ENCODE peak calls at places on chromosomes 11 and 22, in six cellular contexts. Y is AG04450, K is right lobe of liver, P is A549, O is activated B cell treated with CpG ODN at 0.5 μM for 24 hours, H is mesothelial cell of epicardium. V is an unnamed sample.
A peak's percentile ranks its signal among the peaks of the same experiment; 100 is the strongest.

GRCh38 chr11:10204021-10204420 is 90.0 kb downstream of the SBF2 start:
- DNase-seq in Y (no peak), K (no peak), P (no peak), O (no peak), H (no peak), V (no peak)

GRCh38 chr11:126257144-126257543 is 11.6 kb downstream of the SRPRA start:
- DNase-seq in Y (no peak), K (no peak), P (no peak), O (no peak), H (no peak), V (no peak)

GRCh38 chr11:12164061-12165014 is 53.9 kb downstream of the MICAL2 start:
- DNase-seq in Y (no peak), K (no peak), P (peak; percentile 46), O (no peak), H (no peak), V (no peak)

GRCh38 chr11:61378713-61379313 is 13.6 kb upstream of the TMEM216 start:
- DNase-seq in Y (peak; percentile 88), K (no peak), P (peak; percentile 74), O (no peak), H (no peak), V (no peak)

GRCh38 chr11:59756845-59757244 is 1.7 kb downstream of the STX3 start:
- DNase-seq in Y (no peak), K (peak; percentile 51), P (peak; percentile 25), O (no peak), H (no peak), V (no peak)

GRCh38 chr11:127632971-127633680 is 632.6 kb upstream of the KIRREL3 start:
- DNase-seq in Y (no peak), K (no peak), P (no peak), O (no peak), H (no peak), V (no peak)

GRCh38 chr11:133934599-133935550 is 21.9 kb downstream of the IGSF9B start:
- DNase-seq in Y (no peak), K (no peak), P (peak; percentile 43), O (no peak), H (no peak), V (no peak)

GRCh38 chr11:73225001-73225686 is 7.1 kb downstream of the P2RY2 start:
- DNase-seq in Y (no peak), K (no peak), P (no peak), O (no peak), H (no peak), V (no peak)

GRCh38 chr22:42173183-42173926 is 42.7 kb upstream of the CYP2D6 start:
- DNase-seq in Y (no peak), K (no peak), P (no peak), O (no peak), H (no peak), V (no peak)

GRCh38 chr11:101914349-101914736 is 467 bp upstream of the CEP126 start:
- DNase-seq in Y (peak; percentile 10), K (no peak), P (no peak), O (no peak), H (no peak), V (no peak)

GRCh38 chr11:22920939-22921565 is 60.8 kb upstream of the CCDC179 start:
- DNase-seq in Y (peak; percentile 46), K (no peak), P (peak; percentile 55), O (no peak), H (no peak), V (no peak)

GRCh38 chr22:24008381-24009226 is 2.5 kb upstream of the CABIN1 start:
- DNase-seq in Y (no peak), K (no peak), P (no peak), O (no peak), H (no peak), V (no peak)

GRCh38 chr11:7555067-7555699 is 41.4 kb downstream of the PPFIBP2 start:
- DNase-seq in Y (no peak), K (peak; percentile 70), P (no peak), O (no peak), H (no peak), V (no peak)

GRCh38 chr11:70095541-70096252 is 17.6 kb downstream of the ANO1 start:
- DNase-seq in Y (no peak), K (no peak), P (no peak), O (no peak), H (no peak), V (no peak)

GRCh38 chr11:129840236-129840635 is 24.6 kb downstream of the TMEM45B start:
- DNase-seq in Y (no peak), K (no peak), P (no peak), O (no peak), H (no peak), V (no peak)

GRCh38 chr11:121082670-121083069 is 18.4 kb upstream of the TECTA start:
- DNase-seq in Y (no peak), K (no peak), P (no peak), O (no peak), H (no peak), V (no peak)

GRCh38 chr11:114280696-114281095 is 15.5 kb upstream of the NNMT start:
- DNase-seq in Y (peak; percentile 65), K (peak; percentile 83), P (peak; percentile 89), O (no peak), H (peak; percentile 38), V (no peak)

GRCh38 chr11:67016550-67016949 is 6.4 kb upstream of the SYT12 start:
- DNase-seq in Y (no peak), K (no peak), P (no peak), O (no peak), H (no peak), V (no peak)

GRCh38 chr22:35206889-35207288 is 50.4 kb upstream of the HMGXB4 start:
- DNase-seq in Y (no peak), K (no peak), P (no peak), O (no peak), H (no peak), V (no peak)

GRCh38 chr11:10459029-10459970 is 4.2 kb downstream of the AMPD3 start:
- DNase-seq in Y (no peak), K (no peak), P (no peak), O (peak; percentile 54), H (no peak), V (peak; percentile 27)

GRCh38 chr22:42228480-42228879 is 42.0 kb downstream of the TCF20 start:
- DNase-seq in Y (no peak), K (no peak), P (no peak), O (no peak), H (no peak), V (no peak)

GRCh38 chr11:78323356-78323755 is 94.3 kb downstream of the GAB2 start:
- DNase-seq in Y (no peak), K (no peak), P (no peak), O (no peak), H (no peak), V (no peak)

GRCh38 chr11:29449280-29450074 is 567.4 kb downstream of the KCNA4 start:
- DNase-seq in Y (no peak), K (no peak), P (no peak), O (no peak), H (no peak), V (no peak)

GRCh38 chr11:79414644-79415317 is 26.0 kb downstream of the TENM4 start:
- DNase-seq in Y (peak; percentile 59), K (no peak), P (no peak), O (no peak), H (no peak), V (no peak)

GRCh38 chr11:23573430-23573829 is 713.2 kb upstream of the CCDC179 start:
- DNase-seq in Y (no peak), K (no peak), P (no peak), O (no peak), H (no peak), V (no peak)

GRCh38 chr22:23243859-23244689 is 63.8 kb downstream of the BCR start:
- DNase-seq in Y (no peak), K (no peak), P (no peak), O (no peak), H (no peak), V (no peak)

GRCh38 chr11:83122050-83122449 is 34.9 kb upstream of the PCF11 start:
- DNase-seq in Y (no peak), K (no peak), P (no peak), O (no peak), H (no peak), V (no peak)

DNA sequence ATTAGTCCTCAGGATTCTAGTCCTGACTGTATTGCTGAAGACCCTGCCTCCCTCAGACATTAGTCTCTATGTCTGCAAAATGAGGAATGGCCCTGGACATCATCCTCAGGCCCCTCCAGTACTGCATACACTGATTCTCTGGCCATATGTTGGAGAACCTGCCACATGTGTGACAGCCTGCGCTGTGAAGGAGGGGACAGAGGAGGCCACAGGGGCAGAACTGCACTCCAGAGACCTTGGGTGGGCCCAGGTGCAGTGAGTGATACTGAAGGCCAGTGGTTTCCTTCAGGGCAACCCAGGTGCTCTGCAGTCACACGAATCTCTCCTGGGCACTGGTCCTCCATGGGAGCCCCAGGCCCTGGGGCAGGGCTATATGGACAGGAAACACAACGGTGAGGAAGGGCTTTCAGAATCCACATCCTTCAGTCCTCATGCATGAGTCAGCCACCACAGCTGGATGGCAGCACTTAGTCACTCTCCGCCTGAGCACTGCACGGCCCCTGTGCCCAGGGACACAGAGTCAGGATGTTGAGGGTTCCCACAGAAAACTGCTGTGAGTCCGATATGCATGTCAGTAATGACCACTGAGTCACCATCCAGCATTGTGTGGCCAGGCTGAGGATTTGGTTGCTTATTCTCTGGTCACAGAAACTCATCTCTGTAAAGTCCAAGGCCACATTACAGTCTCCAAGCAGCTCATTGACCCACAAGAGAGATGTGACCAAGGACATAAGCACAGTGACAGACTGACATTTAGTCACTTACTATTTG is 39.7 kb downstream of the ME3 start:
- DNase-seq in Y (peak; percentile 84), K (no peak), P (peak; percentile 82), O (no peak), H (no peak), V (no peak)
- TF ChIP-seq CTCF in Y (peak; percentile 21), K (no peak), P (peak; percentile 53), O (no peak), H (no peak), V (no peak)

DNA sequence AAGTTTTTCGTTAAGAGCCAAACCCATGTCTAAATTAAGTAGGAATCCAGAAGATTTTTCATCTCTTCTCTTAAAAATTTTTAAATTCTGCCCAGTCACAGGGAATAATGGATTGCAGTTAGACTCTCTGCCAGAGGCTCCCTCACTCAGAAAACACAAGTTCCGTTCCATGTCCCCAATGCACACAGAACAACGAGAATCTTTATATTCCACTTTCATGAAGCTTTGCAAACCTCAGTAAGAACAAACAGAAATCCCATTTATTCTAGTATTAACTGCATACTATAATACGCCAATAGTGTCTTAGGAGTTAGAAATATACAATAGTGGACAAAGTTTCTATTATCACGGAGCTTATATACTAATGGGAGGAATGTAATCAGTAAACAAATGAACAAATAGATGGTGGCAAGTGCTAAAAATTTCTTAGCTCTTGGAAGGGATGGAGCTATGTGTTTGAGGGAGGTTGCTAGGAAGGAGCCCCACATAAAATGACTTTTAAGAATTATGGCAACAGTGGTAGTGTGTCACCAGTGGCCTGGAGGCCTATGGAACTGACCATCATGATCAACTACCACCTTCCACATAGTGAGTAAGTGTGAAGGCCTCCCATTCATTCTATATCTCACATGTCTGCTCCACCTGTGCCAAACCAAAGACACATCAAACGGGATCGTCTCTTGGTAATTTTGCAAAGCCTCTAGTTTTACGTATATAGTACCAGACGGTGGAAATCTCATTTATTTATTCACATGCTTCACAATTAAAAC is 24.9 kb downstream of the PICALM start:
- DNase-seq in Y (no peak), K (no peak), P (no peak), O (no peak), H (no peak), V (no peak)
- TF ChIP-seq CTCF in Y (no peak), K (no peak), P (no peak), O (no peak), H (no peak), V (no peak)

GRCh38 chr11:17405232-17406005 is 17.0 kb upstream of the KCNJ11 start:
- DNase-seq in Y (no peak), K (peak; percentile 94), P (peak; percentile 64), O (no peak), H (no peak), V (no peak)
- TF ChIP-seq CTCF in Y (peak; percentile 8), K (peak; percentile 32), P (peak; percentile 26), O (no peak), H (no peak), V (no peak)

GRCh38 chr11:62922653-62923371 is 1.6 kb upstream of the CHRM1 start:
- DNase-seq in Y (no peak), K (no peak), P (peak; percentile 59), O (no peak), H (no peak), V (no peak)
- TF ChIP-seq CTCF in Y (peak; percentile 55), K (no peak), P (peak; percentile 21), O (no peak), H (no peak), V (no peak)

V was measured in natural killer cell.